ENCODE peak calls at places on chromosomes 3 and 15, in four cellular contexts. Y, T, H and U are unnamed samples.

GRCh38 chr15:47349179-47349578 is 368.1 kb upstream of the SEMA6D start:
- DNase-seq in Y (no peak), T (no peak), H (no peak), U (no peak)

GRCh38 chr3:159787191-159787590 is 201.4 kb upstream of the IL12A start:
- DNase-seq in Y (peak; percentile 73), T (peak; percentile 89), H (peak; percentile 88), U (no peak)

GRCh38 chr3:34969513-34969912 is 669.8 kb upstream of the ARPP21 start:
- DNase-seq in Y (no peak), T (no peak), H (no peak), U (no peak)

GRCh38 chr3:35663471-35663870 is 24.1 kb downstream of the ARPP21 start:
- DNase-seq in Y (no peak), T (no peak), H (no peak), U (peak; percentile 66)

GRCh38 chr3:111539351-111540331 is 2.4 kb upstream of the CD96 start:
- DNase-seq in Y (peak; percentile 84), T (peak; percentile 60), H (no peak), U (peak; percentile 84)

GRCh38 chr3:13098605-13099004 is 25.4 kb upstream of the IQSEC1 start:
- DNase-seq in Y (no peak), T (no peak), H (no peak), U (no peak)

GRCh38 chr15:80565988-80566387 is 129.1 kb upstream of the ABHD17C start:
- DNase-seq in Y (no peak), T (no peak), H (no peak), U (no peak)

GRCh38 chr3:42497009-42497731 is 5.3 kb upstream of the VIPR1 start:
- DNase-seq in Y (peak; percentile 62), T (peak; percentile 61), H (no peak), U (no peak)

GRCh38 chr3:150447084-150447483 is 39.0 kb downstream of the TSC22D2 start:
- DNase-seq in Y (no peak), T (peak; percentile 52), H (peak; percentile 32), U (no peak)

GRCh38 chr3:149620291-149621020 is 37.4 kb downstream of the WWTR1 start:
- DNase-seq in Y (no peak), T (peak; percentile 89), H (no peak), U (no peak)

GRCh38 chr3:170585008-170585936 is 603 bp downstream of the SLC7A14 start:
- DNase-seq in Y (no peak), T (no peak), H (peak; percentile 8), U (no peak)
- TF ChIP-seq EZH2 in Y (peak; percentile 97), T (peak; percentile 53), H (peak; percentile 62), U (no peak)

GRCh38 chr15:96351801-96352593 is 21.5 kb downstream of the NR2F2 start:
- DNase-seq in Y (no peak), T (peak; percentile 41), H (peak; percentile 67), U (no peak)
- TF ChIP-seq EZH2 in Y (no peak), T (no peak), H (no peak), U (no peak)

GRCh38 chr3:46881819-46882376 is 4.4 kb downstream of the PTH1R start:
- DNase-seq in Y (peak; percentile 76), T (peak; percentile 5), H (no peak), U (no peak)

GRCh38 chr3:46884427-46884826 is 6.9 kb downstream of the PTH1R start:
- DNase-seq in Y (no peak), T (no peak), H (no peak), U (no peak)

GRCh38 chr3:46880884-46881818 is 3.6 kb downstream of the PTH1R start:
- DNase-seq in Y (no peak), T (no peak), H (no peak), U (no peak)

GRCh38 chr3:46883252-46884185 is 6.0 kb downstream of the PTH1R start:
- DNase-seq in Y (peak; percentile 76), T (peak; percentile 27), H (no peak), U (no peak)

GRCh38 chr3:46882377-46883015 is 5.0 kb downstream of the PTH1R start:
- DNase-seq in Y (peak; percentile 48), T (peak; percentile 4), H (peak; percentile 26), U (no peak)
- TF ChIP-seq EZH2 in Y (peak; percentile 54), T (peak; percentile 99), H (peak; percentile 91), U (no peak)

GRCh38 chr3:154121236-154122095 is at the start of gene ARHGEF26:
- DNase-seq in Y (peak; percentile 94), T (peak; percentile 75), H (peak; percentile 84), U (no peak)
- TF ChIP-seq EZH2 in Y (no peak), T (no peak), H (no peak), U (no peak)